ENCODE peak calls at places on chromosomes 5 and 9, in four cellular contexts. One of them, this sample, is unnamed. For H3K4me1, the result is how much of the 10 kb centered on the place peaks cover.

GRCh38 chr5:145521523-145521922 is 313.6 kb downstream of the PRELID2 start:
- DNase-seq in HCT116: no peak
- DNase-seq in CD8-positive, alpha-beta T cell: no peak
- DNase-seq in ovary: no peak
- DNase-seq in this sample: no peak

GRCh38 chr9:75911390-75911789 is 20.9 kb downstream of the PCSK5 start:
- DNase-seq in HCT116: no peak
- DNase-seq in ovary: no peak
- DNase-seq in CD8-positive, alpha-beta T cell: no peak
- DNase-seq in this sample: no peak

GRCh38 chr9:126722922-126723806 is 81.7 kb upstream of the ZBTB43 start:
- DNase-seq in HCT116: no peak
- DNase-seq in CD8-positive, alpha-beta T cell: peak
- DNase-seq in ovary: no peak
- DNase-seq in this sample: peak

GRCh38 chr9:116141864-116142561 is 11.6 kb upstream of the PAPPA start:
- DNase-seq in ovary: no peak
- DNase-seq in HCT116: no peak
- DNase-seq in CD8-positive, alpha-beta T cell: no peak
- DNase-seq in this sample: no peak

GRCh38 chr5:137733922-137734695 is 1.8 kb downstream of the KLHL3 start:
- DNase-seq in ovary: no peak
- DNase-seq in CD8-positive, alpha-beta T cell: no peak
- DNase-seq in HCT116: no peak
- DNase-seq in this sample: no peak

GRCh38 chr9:21527579-21527978 is 45.5 kb upstream of the IFNE start:
- DNase-seq in ovary: no peak
- DNase-seq in CD8-positive, alpha-beta T cell: no peak
- DNase-seq in HCT116: no peak
- DNase-seq in this sample: no peak

GRCh38 chr5:180126716-180127681 is 55.4 kb upstream of the RNF130 start:
- DNase-seq in HCT116: no peak
- DNase-seq in ovary: no peak
- DNase-seq in CD8-positive, alpha-beta T cell: peak
- DNase-seq in this sample: no peak

GRCh38 chr5:149358294-149358651 is 427 bp downstream of the PCYOX1L start:
- DNase-seq in ovary: peak
- DNase-seq in HCT116: no peak
- DNase-seq in CD8-positive, alpha-beta T cell: peak
- DNase-seq in this sample: peak

GRCh38 chr5:32578764-32579163 is 6.6 kb upstream of the SUB1 start:
- DNase-seq in CD8-positive, alpha-beta T cell: no peak
- DNase-seq in HCT116: no peak
- DNase-seq in ovary: no peak
- DNase-seq in this sample: no peak

GRCh38 chr5:134086943-134087305 is 27.6 kb upstream of the TCF7 start:
- DNase-seq in ovary: no peak
- DNase-seq in CD8-positive, alpha-beta T cell: peak
- DNase-seq in HCT116: no peak
- DNase-seq in this sample: no peak

GRCh38 chr5:103407399-103407798 is 148.8 kb downstream of the MACIR start:
- DNase-seq in ovary: no peak
- DNase-seq in CD8-positive, alpha-beta T cell: no peak
- DNase-seq in HCT116: no peak
- DNase-seq in this sample: no peak

GRCh38 chr9:137222190-137223077 is at the start of gene RNF208:
- DNase-seq in CD8-positive, alpha-beta T cell: no peak
- DNase-seq in HCT116: no peak
- DNase-seq in ovary: no peak
- DNase-seq in this sample: no peak

GRCh38 chr5:179314606-179315355 is 30.5 kb downstream of the ADAMTS2 start:
- DNase-seq in ovary: no peak
- DNase-seq in CD8-positive, alpha-beta T cell: no peak
- DNase-seq in HCT116: no peak
- DNase-seq in this sample: peak

GRCh38 chr5:93572101-93572772 is 8.8 kb downstream of the NR2F1-AS1 start:
- DNase-seq in CD8-positive, alpha-beta T cell: no peak
- DNase-seq in ovary: peak
- DNase-seq in HCT116: no peak
- DNase-seq in this sample: no peak

GRCh38 chr5:6703791-6704190 is 9.4 kb upstream of the TENT4A start:
- DNase-seq in CD8-positive, alpha-beta T cell: no peak
- DNase-seq in ovary: no peak
- DNase-seq in HCT116: no peak
- DNase-seq in this sample: no peak

GRCh38 chr5:151758141-151758429 is 346 bp downstream of the ATOX1 start:
- DNase-seq in CD8-positive, alpha-beta T cell: no peak
- DNase-seq in ovary: no peak
- DNase-seq in HCT116: no peak
- DNase-seq in this sample: no peak

GRCh38 chr5:6282360-6282759 is 96.0 kb downstream of the MED10 start:
- DNase-seq in CD8-positive, alpha-beta T cell: no peak
- DNase-seq in HCT116: no peak
- DNase-seq in ovary: no peak
- DNase-seq in this sample: no peak

GRCh38 chr9:101093620-101094019 is 65.1 kb downstream of the PLPPR1 start:
- DNase-seq in CD8-positive, alpha-beta T cell: no peak
- DNase-seq in HCT116: no peak
- DNase-seq in ovary: no peak
- DNase-seq in this sample: no peak

GRCh38 chr5:130104895-130105684 is 200.8 kb downstream of the CHSY3 start:
- DNase-seq in ovary: no peak
- DNase-seq in HCT116: no peak
- DNase-seq in CD8-positive, alpha-beta T cell: no peak
- DNase-seq in this sample: no peak

GRCh38 chr5:36877667-36878420 is 1.3 kb downstream of the NIPBL start:
- DNase-seq in HCT116: peak
- DNase-seq in ovary: no peak
- DNase-seq in CD8-positive, alpha-beta T cell: no peak
- DNase-seq in this sample: no peak

GRCh38 chr9:8706998-8707397 is 907.4 kb upstream of the DMAC1 start:
- DNase-seq in CD8-positive, alpha-beta T cell: no peak
- DNase-seq in HCT116: no peak
- DNase-seq in ovary: no peak
- DNase-seq in this sample: no peak

GRCh38 chr5:116658830-116659229 is 84.2 kb upstream of the SEMA6A start:
- DNase-seq in HCT116: no peak
- DNase-seq in ovary: no peak
- DNase-seq in CD8-positive, alpha-beta T cell: no peak
- DNase-seq in this sample: no peak

GRCh38 chr9:127919253-127919815 is 2.5 kb upstream of the ST6GALNAC4 start:
- DNase-seq in CD8-positive, alpha-beta T cell: no peak
- DNase-seq in ovary: peak
- DNase-seq in HCT116: peak
- DNase-seq in this sample: peak

GRCh38 chr5:84796399-84796798 is 411.7 kb upstream of the EDIL3 start:
- DNase-seq in HCT116: no peak
- DNase-seq in ovary: no peak
- DNase-seq in CD8-positive, alpha-beta T cell: no peak
- DNase-seq in this sample: no peak

GRCh38 chr9:137656416-137656815 is 37.6 kb downstream of the EHMT1 start:
- DNase-seq in HCT116: no peak
- DNase-seq in ovary: no peak
- DNase-seq in CD8-positive, alpha-beta T cell: no peak
- DNase-seq in this sample: no peak

GRCh38 chr5:36492998-36493655 is 113.3 kb upstream of the SLC1A3 start:
- DNase-seq in HCT116: peak
- DNase-seq in ovary: no peak
- DNase-seq in CD8-positive, alpha-beta T cell: no peak
- DNase-seq in this sample: no peak

GRCh38 chr5:72596956-72597355 is 89.7 kb upstream of the ZNF366 start:
- DNase-seq in HCT116: no peak
- DNase-seq in CD8-positive, alpha-beta T cell: no peak
- DNase-seq in ovary: no peak
- DNase-seq in this sample: no peak

GRCh38 chr5:66410056-66410455 is 186.1 kb upstream of the MAST4 start:
- DNase-seq in HCT116: no peak
- DNase-seq in ovary: no peak
- DNase-seq in CD8-positive, alpha-beta T cell: no peak
- DNase-seq in this sample: no peak

GRCh38 chr9:102237520-102237919 is 499.1 kb upstream of the GRIN3A start:
- DNase-seq in ovary: no peak
- DNase-seq in HCT116: no peak
- DNase-seq in CD8-positive, alpha-beta T cell: no peak
- DNase-seq in this sample: no peak

GRCh38 chr9:78207319-78207718 is 28.6 kb upstream of the CEP78 start:
- DNase-seq in CD8-positive, alpha-beta T cell: no peak
- DNase-seq in HCT116: no peak
- DNase-seq in ovary: no peak
- DNase-seq in this sample: no peak

GRCh38 chr9:94150890-94151660 is 66.8 kb downstream of the PTPDC1 start:
- DNase-seq in ovary: no peak
- DNase-seq in CD8-positive, alpha-beta T cell: no peak
- DNase-seq in HCT116: no peak
- DNase-seq in this sample: no peak

GRCh38 chr5:133814152-133814551 is 154.3 kb downstream of the C5orf15 start:
- DNase-seq in HCT116: no peak
- DNase-seq in ovary: no peak
- DNase-seq in CD8-positive, alpha-beta T cell: no peak
- DNase-seq in this sample: no peak

GRCh38 chr5:146825033-146825432 is 53.5 kb downstream of the PPP2R2B start:
- DNase-seq in HCT116: no peak
- DNase-seq in ovary: no peak
- DNase-seq in CD8-positive, alpha-beta T cell: no peak
- DNase-seq in this sample: no peak

GRCh38 chr5:61071565-61071964 is 90.7 kb downstream of the SMIM15 start:
- DNase-seq in ovary: no peak
- DNase-seq in CD8-positive, alpha-beta T cell: no peak
- DNase-seq in HCT116: no peak
- DNase-seq in this sample: no peak
- H3K27ac ChIP-seq in ovary: no peak
- H3K27ac ChIP-seq in CD8-positive, alpha-beta T cell: no peak
- H3K27ac ChIP-seq in HCT116: no peak
- H3K27ac ChIP-seq in this sample: no peak

DNA sequence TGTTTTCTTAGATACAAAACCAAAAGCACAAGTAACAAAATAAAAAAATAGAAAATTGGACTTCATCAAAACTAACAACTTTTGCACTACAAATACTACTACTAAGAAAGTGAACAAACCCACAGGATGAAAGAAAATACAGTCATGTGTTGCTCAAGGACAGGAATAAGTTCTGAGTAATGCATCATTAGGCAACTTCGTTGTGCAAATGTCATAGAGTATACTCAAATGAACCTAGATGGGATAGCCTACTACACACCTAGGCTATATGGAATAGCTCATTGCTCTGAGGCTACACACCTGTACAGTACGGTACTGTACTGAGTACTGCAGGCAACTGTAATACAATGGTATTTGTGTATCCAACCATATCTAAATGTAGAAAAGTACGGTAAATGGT is 88.3 kb downstream of the RAPGEF1 start:
- DNase-seq in ovary: no peak
- DNase-seq in CD8-positive, alpha-beta T cell: no peak
- DNase-seq in HCT116: no peak
- DNase-seq in this sample: no peak
- H3K4me1 ChIP-seq in ovary: under half
- H3K4me1 ChIP-seq in CD8-positive, alpha-beta T cell: under half
- H3K4me1 ChIP-seq in HCT116: under half
- H3K4me1 ChIP-seq in this sample: half or more

DNA sequence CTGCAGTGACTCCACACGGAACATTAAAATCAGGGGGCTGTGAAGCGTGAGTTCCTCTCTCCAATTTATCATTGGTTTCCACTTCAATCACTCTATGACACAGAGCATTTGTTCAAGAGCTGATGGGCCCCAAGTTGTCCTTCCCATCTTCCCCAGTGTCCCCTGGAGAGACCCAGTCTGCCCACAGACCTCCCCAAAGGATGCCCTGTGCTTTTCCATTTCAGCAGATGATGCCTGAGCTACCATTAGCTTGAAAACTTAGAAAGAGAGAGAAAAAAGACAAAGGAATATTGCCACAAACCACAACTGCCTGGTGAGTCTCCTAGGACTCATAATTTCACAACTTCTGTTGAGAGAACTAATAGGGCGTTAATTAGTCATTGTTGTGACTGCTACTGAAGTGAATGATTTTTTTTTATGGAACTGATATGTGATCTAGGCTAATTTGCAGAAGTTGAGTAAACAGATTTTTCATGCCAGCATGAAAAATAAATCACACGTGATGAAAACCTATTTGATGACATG is 772.7 kb downstream of the SEMA5A start:
- DNase-seq in ovary: no peak
- DNase-seq in CD8-positive, alpha-beta T cell: no peak
- DNase-seq in HCT116: no peak
- DNase-seq in this sample: no peak
- H3K4me3 ChIP-seq in ovary: no peak
- H3K4me3 ChIP-seq in CD8-positive, alpha-beta T cell: no peak
- H3K4me3 ChIP-seq in HCT116: no peak
- H3K4me3 ChIP-seq in this sample: no peak

DNA sequence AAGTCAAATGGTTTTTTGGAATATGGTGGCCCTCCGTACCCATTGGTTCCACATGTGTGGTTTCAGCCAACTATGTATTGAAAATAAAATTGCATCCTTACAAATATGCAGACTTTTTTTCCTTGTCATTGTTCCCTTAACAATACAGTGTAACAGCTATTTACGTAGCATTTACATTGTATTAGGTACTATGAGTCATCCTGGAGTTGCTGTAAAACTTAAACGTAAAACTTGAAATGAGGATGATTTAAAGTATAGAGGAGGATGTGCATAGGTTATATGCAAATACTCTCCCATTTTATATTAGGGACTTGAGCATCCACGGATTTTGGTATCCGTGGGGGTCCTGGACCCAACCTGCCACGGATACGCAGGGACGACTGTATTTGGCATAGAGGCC is 16.3 kb downstream of the SDHA start:
- DNase-seq in HCT116: no peak
- DNase-seq in ovary: no peak
- DNase-seq in CD8-positive, alpha-beta T cell: no peak
- DNase-seq in this sample: no peak
- H3K27ac ChIP-seq in HCT116: no peak
- H3K27ac ChIP-seq in ovary: no peak
- H3K27ac ChIP-seq in CD8-positive, alpha-beta T cell: no peak
- H3K27ac ChIP-seq in this sample: no peak

GRCh38 chr9:129139233-129139992 is 28.2 kb downstream of the PTPA start:
- DNase-seq in ovary: peak
- DNase-seq in CD8-positive, alpha-beta T cell: peak
- DNase-seq in HCT116: peak
- DNase-seq in this sample: peak
- H3K4me1 ChIP-seq in ovary: under half
- H3K4me1 ChIP-seq in CD8-positive, alpha-beta T cell: under half
- H3K4me1 ChIP-seq in HCT116: half or more
- H3K4me1 ChIP-seq in this sample: half or more

This sample was measured in psoas muscle.